ENCODE peak calls at places on chromosomes 5 and 9, in seven cellular contexts. Y, B, C, L, Q, S and V are unnamed samples.

GRCh38 chr5:177478711-177479646 is 5.5 kb upstream of the DBN1 start:
- DNase-seq in Y (no peak), B (no peak), C (no peak), L (peak), Q (peak), S (peak), V (no peak)

GRCh38 chr5:168227001-168227400 is 64.4 kb upstream of the WWC1 start:
- DNase-seq in Y (peak), B (no peak), C (no peak), L (no peak), Q (peak), S (no peak), V (no peak)

GRCh38 chr9:116355153-116355827 is 201.7 kb downstream of the PAPPA start:
- DNase-seq in Y (no peak), B (no peak), C (no peak), L (no peak), Q (peak), S (no peak), V (no peak)

GRCh38 chr5:147648597-147648996 is 133.9 kb downstream of the JAKMIP2 start:
- DNase-seq in Y (no peak), B (no peak), C (no peak), L (no peak), Q (no peak), S (no peak), V (no peak)

GRCh38 chr9:128081052-128081451 is 13.0 kb downstream of the SLC25A25 start:
- DNase-seq in Y (no peak), B (no peak), C (no peak), L (no peak), Q (peak), S (no peak), V (peak)

GRCh38 chr5:132446621-132447020 is 44.0 kb downstream of the IRF1 start:
- DNase-seq in Y (peak), B (no peak), C (no peak), L (no peak), Q (peak), S (peak), V (no peak)

GRCh38 chr5:38330207-38330606 is 71.8 kb downstream of the EGFLAM start:
- DNase-seq in Y (no peak), B (no peak), C (no peak), L (no peak), Q (peak), S (no peak), V (peak)

GRCh38 chr5:87769137-87769536 is 356.4 kb upstream of the CCNH start:
- DNase-seq in Y (no peak), B (no peak), C (no peak), L (no peak), Q (no peak), S (no peak), V (no peak)

GRCh38 chr9:109775516-109775915 is 4.5 kb upstream of the PALM2AKAP2 start:
- DNase-seq in Y (no peak), B (no peak), C (no peak), L (no peak), Q (peak), S (no peak), V (no peak)

GRCh38 chr5:85515588-85515987 is 1102.2 kb upstream of the COX7C start:
- DNase-seq in Y (no peak), B (no peak), C (no peak), L (no peak), Q (no peak), S (no peak), V (no peak)

GRCh38 chr5:63211413-63212132 is 633.0 kb downstream of the LRRC70 start:
- DNase-seq in Y (peak), B (no peak), C (no peak), L (no peak), Q (no peak), S (no peak), V (no peak)

GRCh38 chr5:125117556-125117955 is 371.1 kb upstream of the ZNF608 start:
- DNase-seq in Y (no peak), B (no peak), C (no peak), L (no peak), Q (peak), S (no peak), V (peak)

GRCh38 chr5:175002128-175002527 is 277.7 kb downstream of the MSX2 start:
- DNase-seq in Y (no peak), B (no peak), C (no peak), L (no peak), Q (no peak), S (no peak), V (no peak)

GRCh38 chr9:91790912-91791311 is 159.1 kb downstream of the ROR2 start:
- DNase-seq in Y (no peak), B (no peak), C (no peak), L (no peak), Q (peak), S (no peak), V (no peak)

GRCh38 chr9:31908891-31909480 is 475.5 kb upstream of the ACO1 start:
- DNase-seq in Y (no peak), B (no peak), C (no peak), L (no peak), Q (no peak), S (no peak), V (peak)

GRCh38 chr9:116979461-116979860 is 292.4 kb downstream of the TRIM32 start:
- DNase-seq in Y (no peak), B (no peak), C (no peak), L (no peak), Q (no peak), S (no peak), V (no peak)

GRCh38 chr5:56640763-56641406 is 174.5 kb upstream of the MAP3K1 start:
- DNase-seq in Y (no peak), B (no peak), C (no peak), L (no peak), Q (no peak), S (peak), V (no peak)

GRCh38 chr9:115882911-115883310 is 270.7 kb upstream of the PAPPA start:
- DNase-seq in Y (no peak), B (no peak), C (no peak), L (no peak), Q (peak), S (no peak), V (peak)

GRCh38 chr5:149002053-149002452 is 60.8 kb downstream of the SH3TC2 start:
- DNase-seq in Y (no peak), B (no peak), C (peak), L (no peak), Q (peak), S (peak), V (peak)

GRCh38 chr5:89236900-89237299 is 353.9 kb upstream of the MEF2C start:
- DNase-seq in Y (no peak), B (no peak), C (no peak), L (no peak), Q (no peak), S (no peak), V (peak)

GRCh38 chr5:171931163-171931562 is 75.3 kb downstream of the FBXW11 start:
- DNase-seq in Y (no peak), B (no peak), C (no peak), L (no peak), Q (no peak), S (no peak), V (no peak)

GRCh38 chr5:5632678-5633077 is 210.2 kb downstream of the ICE1 start:
- DNase-seq in Y (no peak), B (no peak), C (no peak), L (no peak), Q (no peak), S (no peak), V (no peak)

GRCh38 chr5:95725071-95725820 is 5.9 kb upstream of the RHOBTB3 start:
- DNase-seq in Y (no peak), B (no peak), C (no peak), L (no peak), Q (peak), S (no peak), V (no peak)

GRCh38 chr5:143560378-143560777 is 156.9 kb upstream of the NR3C1 start:
- DNase-seq in Y (no peak), B (no peak), C (no peak), L (no peak), Q (no peak), S (no peak), V (no peak)

GRCh38 chr5:61991426-61991825 is 314.6 kb upstream of the KIF2A start:
- DNase-seq in Y (no peak), B (peak), C (no peak), L (no peak), Q (no peak), S (no peak), V (no peak)

GRCh38 chr5:40678021-40678939 is 1.4 kb upstream of the PTGER4 start:
- DNase-seq in Y (no peak), B (no peak), C (no peak), L (no peak), Q (no peak), S (no peak), V (peak)

GRCh38 chr5:150631326-150631701 is 9.1 kb upstream of the SYNPO start:
- DNase-seq in Y (no peak), B (no peak), C (no peak), L (no peak), Q (no peak), S (no peak), V (no peak)

GRCh38 chr9:124621371-124622328 is 114.5 kb upstream of the NR5A1 start:
- DNase-seq in Y (no peak), B (no peak), C (no peak), L (no peak), Q (peak), S (no peak), V (peak)

GRCh38 chr5:1658665-1659064 is 134.9 kb upstream of the LPCAT1 start:
- DNase-seq in Y (no peak), B (no peak), C (no peak), L (no peak), Q (no peak), S (no peak), V (no peak)

GRCh38 chr5:168624850-168625357 is 45.7 kb upstream of the PANK3 start:
- DNase-seq in Y (no peak), B (no peak), C (no peak), L (no peak), Q (no peak), S (no peak), V (no peak)

GRCh38 chr5:101278011-101278687 is 375.1 kb upstream of the ST8SIA4 start:
- DNase-seq in Y (peak), B (no peak), C (no peak), L (no peak), Q (peak), S (no peak), V (peak)